ENCODE peak calls at places on chromosomes 16 and 17, in nine cellular contexts. P is GM12878, Q is PC-3, K is hepatocyte, F is neural progenitor cell, L is MM.1S, C is GM23338, H is PC-9, Y is HCT116. W is an unnamed sample.

GRCh38 chr16:66616592-66616991 is 12.1 kb downstream of the CMTM3 start:
- DNase-seq in P (no peak), Q (no peak), K (no peak), F (no peak), L (no peak), C (no peak), H (no peak), Y (no peak), W (no peak)

GRCh38 chr17:79831367-79832210 is 7.7 kb downstream of the CBX4 start:
- DNase-seq in P (no peak), Q (no peak), K (peak; percentile 68), F (peak; percentile 69), L (no peak), C (peak; percentile 73), H (peak; percentile 79), Y (no peak), W (no peak)

GRCh38 chr16:23334950-23335349 is 32.8 kb downstream of the SCNN1B start:
- DNase-seq in P (no peak), Q (no peak), K (no peak), F (no peak), L (peak; percentile 18), C (no peak), H (no peak), Y (no peak), W (no peak)

GRCh38 chr16:27526169-27526568 is 23.5 kb downstream of the GTF3C1 start:
- DNase-seq in P (no peak), Q (no peak), K (peak; percentile 26), F (no peak), L (no peak), C (no peak), H (no peak), Y (no peak), W (peak; percentile 24)

GRCh38 chr17:28926786-28927185 is 23.9 kb upstream of the DHRS13 start:
- DNase-seq in P (no peak), Q (no peak), K (no peak), F (no peak), L (no peak), C (no peak), H (no peak), Y (no peak), W (no peak)

GRCh38 chr16:11356573-11357331 is 11.5 kb downstream of the RMI2 start:
- DNase-seq in P (no peak), Q (no peak), K (peak; percentile 83), F (peak; percentile 84), L (peak; percentile 55), C (peak; percentile 91), H (peak; percentile 48), Y (no peak), W (peak; percentile 59)

GRCh38 chr17:73698966-73699365 is 54.7 kb upstream of the SDK2 start:
- DNase-seq in P (no peak), Q (no peak), K (no peak), F (no peak), L (no peak), C (no peak), H (no peak), Y (no peak), W (no peak)

GRCh38 chr16:22071352-22071923 is 20.9 kb upstream of the VWA3A start:
- DNase-seq in P (no peak), Q (no peak), K (no peak), F (peak; percentile 29), L (no peak), C (peak; percentile 28), H (no peak), Y (no peak), W (no peak)

GRCh38 chr17:42855048-42855596 is 4.1 kb downstream of the AOC3 start:
- DNase-seq in P (no peak), Q (no peak), K (no peak), F (no peak), L (no peak), C (no peak), H (no peak), Y (no peak), W (no peak)

GRCh38 chr16:82675300-82675699 is 48.5 kb downstream of the CDH13 start:
- DNase-seq in P (no peak), Q (no peak), K (no peak), F (no peak), L (no peak), C (no peak), H (no peak), Y (no peak), W (no peak)

GRCh38 chr17:82257473-82257872 is 16.0 kb downstream of the CSNK1D start:
- DNase-seq in P (no peak), Q (no peak), K (peak; percentile 44), F (peak; percentile 37), L (no peak), C (peak; percentile 65), H (no peak), Y (no peak), W (peak; percentile 35)

GRCh38 chr16:30185141-30185682 is 1.8 kb downstream of the CORO1A start:
- DNase-seq in P (no peak), Q (no peak), K (no peak), F (no peak), L (peak; percentile 24), C (no peak), H (no peak), Y (no peak), W (no peak)

GRCh38 chr17:61331886-61332285 is 67.8 kb upstream of the TBX2 start:
- DNase-seq in P (no peak), Q (no peak), K (no peak), F (no peak), L (no peak), C (no peak), H (no peak), Y (no peak), W (no peak)

GRCh38 chr17:67374329-67375053 is 2.6 kb upstream of the PITPNC1 start:
- DNase-seq in P (no peak), Q (peak; percentile 94), K (peak; percentile 92), F (peak; percentile 90), L (peak; percentile 88), C (peak; percentile 91), H (peak; percentile 78), Y (peak; percentile 87), W (peak; percentile 90)

GRCh38 chr17:80980397-80981061 is 11.1 kb upstream of the CHMP6 start:
- DNase-seq in P (no peak), Q (peak; percentile 58), K (no peak), F (no peak), L (no peak), C (no peak), H (no peak), Y (no peak), W (no peak)

GRCh38 chr16:752008-752315 is 8.6 kb upstream of the MSLN start:
- DNase-seq in P (no peak), Q (no peak), K (no peak), F (peak; percentile 61), L (no peak), C (peak; percentile 50), H (no peak), Y (no peak), W (no peak)
- TF ChIP-seq EZH2 in P (no peak), Q (no peak), K (no peak), F (no peak), L (no peak), C (no peak), H (no peak), Y (no peak), W (no peak)

GRCh38 chr17:36931697-36932382 is 5.4 kb upstream of the LHX1 start:
- DNase-seq in P (no peak), Q (no peak), K (no peak), F (no peak), L (no peak), C (no peak), H (no peak), Y (no peak), W (no peak)

GRCh38 chr17:36934144-36934758 is 3.0 kb upstream of the LHX1 start:
- DNase-seq in P (no peak), Q (no peak), K (no peak), F (peak; percentile 60), L (no peak), C (peak; percentile 71), H (no peak), Y (no peak), W (no peak)

GRCh38 chr17:36931096-36931696 is 6.1 kb upstream of the LHX1 start:
- DNase-seq in P (no peak), Q (no peak), K (no peak), F (no peak), L (no peak), C (no peak), H (no peak), Y (no peak), W (no peak)

GRCh38 chr17:36933174-36934143 is 3.8 kb upstream of the LHX1 start:
- DNase-seq in P (no peak), Q (no peak), K (no peak), F (peak; percentile 54), L (no peak), C (peak; percentile 52), H (no peak), Y (no peak), W (no peak)

GRCh38 chr17:36932383-36933173 is 4.7 kb upstream of the LHX1 start:
- DNase-seq in P (no peak), Q (no peak), K (no peak), F (no peak), L (no peak), C (no peak), H (no peak), Y (no peak), W (no peak)
- TF ChIP-seq EZH2 in P (peak; percentile 77), Q (no peak), K (peak; percentile 44), F (peak; percentile 96), L (no peak), C (peak; percentile 99), H (no peak), Y (no peak), W (no peak)

GRCh38 chr17:44354582-44355309 is 8.9 kb downstream of the FAM171A2 start:
- DNase-seq in P (no peak), Q (no peak), K (peak; percentile 74), F (peak; percentile 91), L (no peak), C (peak; percentile 89), H (no peak), Y (no peak), W (no peak)
- TF ChIP-seq EZH2 in P (no peak), Q (no peak), K (no peak), F (no peak), L (no peak), C (no peak), H (no peak), Y (no peak), W (no peak)

GRCh38 chr16:5349101-5349500 is 251.5 kb upstream of the EEF2KMT start:
- DNase-seq in P (no peak), Q (no peak), K (no peak), F (no peak), L (no peak), C (no peak), H (no peak), Y (no peak), W (no peak)

GRCh38 chr16:5349661-5350060 is 252.1 kb upstream of the EEF2KMT start:
- DNase-seq in P (no peak), Q (no peak), K (no peak), F (no peak), L (no peak), C (peak; percentile 43), H (no peak), Y (no peak), W (no peak)

GRCh38 chr16:5350118-5350517 is 252.5 kb upstream of the EEF2KMT start:
- DNase-seq in P (no peak), Q (no peak), K (no peak), F (peak; percentile 25), L (no peak), C (peak; percentile 60), H (no peak), Y (no peak), W (no peak)

DNA sequence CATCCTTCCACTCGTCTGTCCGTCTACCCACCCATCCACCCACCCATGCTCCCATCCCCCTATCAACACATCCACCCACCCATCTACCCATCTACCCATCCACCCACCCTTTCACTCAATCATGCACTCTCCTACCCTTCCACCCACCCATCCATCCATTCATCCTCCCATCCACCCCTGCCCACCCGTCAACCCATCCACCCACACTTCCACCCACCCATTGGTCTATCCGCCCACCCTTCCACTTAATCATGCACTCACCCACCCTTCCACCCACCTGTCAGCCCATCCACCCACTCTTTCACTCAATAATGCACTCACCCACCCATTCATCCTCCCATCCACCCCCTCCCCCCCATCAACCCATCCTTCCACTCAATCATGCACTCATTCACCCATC is 250.0 kb upstream of the EEF2KMT start:
- DNase-seq in P (no peak), Q (no peak), K (no peak), F (no peak), L (no peak), C (no peak), H (no peak), Y (no peak), W (no peak)
- TF ChIP-seq EZH2 in P (no peak), Q (no peak), K (no peak), F (no peak), L (no peak), C (no peak), H (no peak), Y (no peak), W (no peak)